ENCODE peak calls at places on chromosomes 11 and 22, in ten cellular contexts. X is mesothelial cell of epicardium; S is stimulated activated CD8-positive, alpha-beta memory T cell treated with anti-CD3 and anti-CD28 coated beads, Interleukin-15, amount 100 ng/mL, for 24 hours; G is GM13977; L is activated naive CD4-positive, alpha-beta T cell; B is mammary epithelial cell; M is ascending aorta; V is Calu3; W is iris pigment epithelial cell; A is naive B cell. J is an unnamed sample.

GRCh38 chr11:72088076-72088806 is 7.6 kb downstream of the LRRC51 start:
- DNase-seq in X (no peak), S (no peak), G (no peak), L (no peak), B (no peak), M (no peak), V (no peak), W (peak; percentile 43), A (no peak), J (no peak)

GRCh38 chr22:20324139-20324516 is 4.3 kb upstream of the DGCR6L start:
- DNase-seq in X (no peak), S (no peak), G (no peak), L (no peak), B (no peak), M (no peak), V (no peak), W (no peak), A (no peak), J (no peak)

GRCh38 chr22:35930933-35931332 is 97.7 kb downstream of the RBFOX2 start:
- DNase-seq in X (no peak), S (no peak), G (peak; percentile 50), L (no peak), B (peak; percentile 44), M (no peak), V (peak; percentile 28), W (peak; percentile 79), A (no peak), J (peak; percentile 59)

GRCh38 chr11:65476632-65477270 is 22.1 kb upstream of the MALAT1 start:
- DNase-seq in X (no peak), S (no peak), G (peak; percentile 48), L (peak; percentile 46), B (no peak), M (no peak), V (no peak), W (no peak), A (no peak), J (no peak)

GRCh38 chr11:47950396-47950795 is 30.0 kb upstream of the PTPRJ start:
- DNase-seq in X (no peak), S (no peak), G (no peak), L (peak; percentile 21), B (no peak), M (no peak), V (no peak), W (peak; percentile 64), A (peak; percentile 86), J (no peak)

GRCh38 chr11:78417888-78418583 is 416 bp upstream of the GAB2 start:
- DNase-seq in X (peak; percentile 85), S (peak; percentile 52), G (peak; percentile 89), L (peak; percentile 45), B (peak; percentile 63), M (peak; percentile 50), V (peak; percentile 86), W (peak; percentile 76), A (peak; percentile 84), J (peak; percentile 74)

GRCh38 chr22:47192651-47193437 is 430.4 kb downstream of the TBC1D22A start:
- DNase-seq in X (peak; percentile 35), S (no peak), G (no peak), L (no peak), B (no peak), M (no peak), V (peak; percentile 71), W (no peak), A (no peak), J (peak; percentile 75)

GRCh38 chr11:57219021-57219627 is 17.9 kb downstream of the APLNR start:
- DNase-seq in X (no peak), S (no peak), G (no peak), L (no peak), B (no peak), M (no peak), V (no peak), W (peak; percentile 66), A (no peak), J (no peak)

GRCh38 chr11:62556102-62556871 is 9.7 kb upstream of the AHNAK start:
- DNase-seq in X (peak; percentile 70), S (no peak), G (peak; percentile 65), L (peak; percentile 64), B (peak; percentile 96), M (peak; percentile 85), V (peak; percentile 86), W (peak; percentile 85), A (no peak), J (peak; percentile 97)

J was measured in SW480.